ENCODE peak calls at places on chromosomes 11 and 22, in nine cellular contexts. P is aorta; L is psoas muscle; U is PC-3; D is heart left ventricle; B is CD4-positive, CD25-positive, alpha-beta regulatory T cell; Y is cardiac muscle cell; N is HepG2; M is pancreas. H is an unnamed sample.
A peak's percentile ranks its signal among the peaks of the same experiment; 100 is the strongest.

GRCh38 chr11:19237813-19238212 is 2.9 kb downstream of the E2F8 start:
- DNase-seq in B (no peak), M (no peak), Y (no peak), U (no peak), N (peak; percentile 66), D (no peak), L (no peak), P (no peak), H (peak; percentile 79)

GRCh38 chr22:49930596-49931412 is 12.4 kb downstream of the CRELD2 start:
- DNase-seq in D (peak; percentile 78), M (peak; percentile 68), P (peak; percentile 86), B (no peak), L (peak; percentile 60), Y (peak; percentile 87), N (peak; percentile 81), U (peak; percentile 85), H (peak; percentile 76)

GRCh38 chr22:24146190-24146616 is 35.1 kb upstream of the SUSD2 start:
- DNase-seq in U (peak; percentile 40), P (peak; percentile 66), L (peak; percentile 54), N (peak; percentile 80), D (peak; percentile 45), M (peak; percentile 71), Y (peak; percentile 67), B (no peak), H (no peak)

GRCh38 chr22:45290410-45290936 is 5.7 kb downstream of the UPK3A start:
- DNase-seq in U (peak; percentile 64), N (no peak), M (no peak), B (no peak), Y (peak; percentile 55), P (no peak), D (no peak), L (peak; percentile 33), H (peak; percentile 58)

GRCh38 chr11:8199676-8200075 is 30.9 kb upstream of the RIC3 start:
- DNase-seq in U (no peak), Y (no peak), P (no peak), D (no peak), M (no peak), N (no peak), L (no peak), B (no peak), H (no peak)

GRCh38 chr11:46429709-46430108 is 38.1 kb upstream of the CHRM4 start:
- DNase-seq in P (no peak), D (no peak), M (no peak), Y (no peak), N (no peak), B (no peak), U (no peak), L (no peak), H (no peak)

GRCh38 chr11:9947231-9947864 is 283.5 kb downstream of the SWAP70 start:
- DNase-seq in P (no peak), M (no peak), N (no peak), Y (no peak), B (no peak), D (no peak), U (no peak), L (no peak), H (no peak)

GRCh38 chr22:45098056-45098455 is 65.7 kb upstream of the NUP50 start:
- DNase-seq in L (no peak), M (no peak), U (no peak), D (no peak), Y (no peak), P (no peak), N (no peak), B (no peak), H (no peak)

GRCh38 chr11:19577391-19577831 is 135.2 kb upstream of the NAV2 start:
- DNase-seq in U (no peak), P (peak; percentile 59), L (no peak), B (no peak), Y (peak; percentile 67), M (no peak), D (peak; percentile 54), N (no peak), H (no peak)

GRCh38 chr22:50535113-50535512 is 5.3 kb upstream of the TYMP start:
- DNase-seq in P (peak; percentile 27), D (no peak), B (no peak), Y (no peak), N (no peak), L (no peak), M (no peak), U (no peak), H (no peak)

GRCh38 chr11:27716850-27717249 is 16.6 kb upstream of the BDNF start:
- DNase-seq in Y (no peak), L (no peak), U (peak; percentile 44), B (no peak), M (no peak), P (no peak), D (no peak), N (no peak), H (no peak)

GRCh38 chr22:44291265-44292006 is 21.3 kb downstream of the SHISAL1 start:
- DNase-seq in L (no peak), B (no peak), D (no peak), U (no peak), P (no peak), M (no peak), N (no peak), Y (no peak), H (no peak)

GRCh38 chr22:23089633-23090032 is 19.3 kb downstream of the GNAZ start:
- DNase-seq in Y (no peak), B (no peak), U (no peak), L (no peak), N (no peak), M (no peak), D (no peak), P (no peak), H (no peak)

GRCh38 chr22:49764151-49764581 is 63.5 kb downstream of the BRD1 start:
- DNase-seq in P (peak; percentile 40), M (peak; percentile 41), D (no peak), U (no peak), B (no peak), Y (no peak), L (peak; percentile 7), N (no peak), H (no peak)

GRCh38 chr22:20249797-20250354 is 18.2 kb downstream of the RTN4R start:
- DNase-seq in N (no peak), P (no peak), D (no peak), U (no peak), M (no peak), B (no peak), L (peak; percentile 53), Y (no peak), H (no peak)

GRCh38 chr11:70834984-70835560 is 417.3 kb downstream of the SHANK2 start:
- DNase-seq in L (no peak), D (no peak), U (no peak), N (no peak), M (no peak), P (no peak), B (no peak), Y (no peak), H (no peak)

GRCh38 chr22:26779108-26779507 is 121.7 kb downstream of the MIAT start:
- DNase-seq in Y (peak; percentile 57), N (no peak), M (no peak), L (no peak), P (no peak), U (no peak), B (no peak), D (no peak), H (no peak)

GRCh38 chr11:60974726-60975125 is 3.2 kb downstream of the CD6 start:
- DNase-seq in M (no peak), D (no peak), Y (no peak), N (no peak), P (peak; percentile 36), L (no peak), U (no peak), B (no peak), H (no peak)
- H3K4me1 ChIP-seq in M (no peaks in the 10 kb centered on the region), D (no peaks in the 10 kb centered on the region), Y (no peaks in the 10 kb centered on the region), N (no peaks in the 10 kb centered on the region), P (no peaks in the 10 kb centered on the region), L (no peaks in the 10 kb centered on the region), U (no peaks in the 10 kb centered on the region), B (peaks cover 89% of the 10 kb centered on the region), H (no peaks in the 10 kb centered on the region)

DNA sequence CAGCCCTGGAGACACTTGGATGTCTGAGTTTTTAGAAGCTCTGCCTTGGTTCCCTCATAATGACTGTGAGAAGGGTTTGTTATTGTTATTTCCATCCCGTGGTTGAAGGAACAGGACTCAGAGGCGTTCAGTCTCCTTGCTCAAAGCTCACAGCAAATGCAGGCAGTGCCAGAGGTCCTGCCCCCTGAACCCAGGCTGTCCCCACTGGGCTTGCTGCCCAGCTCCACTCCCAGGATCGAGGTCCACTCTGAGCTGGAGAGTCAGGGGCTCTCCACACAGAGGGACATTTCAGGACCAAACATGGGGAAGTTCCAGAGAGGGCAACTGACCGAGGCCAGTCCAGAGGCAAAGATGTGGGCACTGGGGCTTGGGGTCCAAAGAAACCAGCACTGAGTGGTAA is 14.8 kb downstream of the FGF4 start:
- DNase-seq in U (no peak), B (no peak), D (no peak), M (no peak), N (no peak), Y (no peak), P (no peak), L (no peak), H (no peak)
- H3K27me3 ChIP-seq in U (peaks cover 21% of the 10 kb centered on the region), B (no peaks in the 10 kb centered on the region), D (peaks cover 4% of the 10 kb centered on the region), M (no peaks in the 10 kb centered on the region), N (no peaks in the 10 kb centered on the region), Y (no peaks in the 10 kb centered on the region), P (no peaks in the 10 kb centered on the region), L (peaks cover 10% of the 10 kb centered on the region), H (no peaks in the 10 kb centered on the region)

GRCh38 chr22:32829451-32829851 is 27.9 kb downstream of the TIMP3 start:
- DNase-seq in D (no peak), M (no peak), N (no peak), P (no peak), Y (no peak), L (no peak), B (no peak), U (no peak), H (no peak)

GRCh38 chr22:32827061-32827602 is 25.6 kb downstream of the TIMP3 start:
- DNase-seq in U (no peak), N (no peak), L (no peak), M (no peak), P (no peak), B (no peak), Y (no peak), D (no peak), H (no peak)

GRCh38 chr22:32828561-32828960 is 27.1 kb downstream of the TIMP3 start:
- DNase-seq in B (no peak), M (no peak), D (no peak), P (no peak), U (no peak), L (no peak), N (no peak), Y (no peak), H (no peak)

GRCh38 chr22:32826537-32826936 is 25.0 kb downstream of the TIMP3 start:
- DNase-seq in L (no peak), B (no peak), Y (no peak), U (no peak), D (no peak), P (no peak), M (no peak), N (no peak), H (no peak)

GRCh38 chr22:32828150-32828549 is 26.6 kb downstream of the TIMP3 start:
- DNase-seq in U (no peak), P (no peak), N (no peak), Y (peak; percentile 70), D (no peak), L (no peak), M (no peak), B (no peak), H (no peak)
- H3K4me1 ChIP-seq in U (no peaks in the 10 kb centered on the region), P (no peaks in the 10 kb centered on the region), N (no peaks in the 10 kb centered on the region), Y (peaks cover 50% of the 10 kb centered on the region), D (peaks cover 96% of the 10 kb centered on the region), L (peaks cover 24% of the 10 kb centered on the region), M (no peaks in the 10 kb centered on the region), B (no peaks in the 10 kb centered on the region), H (no peaks in the 10 kb centered on the region)

GRCh38 chr11:35415488-35415887 is 3.9 kb downstream of the SLC1A2 start:
- DNase-seq in B (no peak), U (no peak), N (no peak), L (no peak), M (no peak), P (no peak), Y (no peak), D (no peak), H (no peak)
- H3K27me3 ChIP-seq in B (peaks cover 37% of the 10 kb centered on the region), U (peaks cover 63% of the 10 kb centered on the region), N (peaks cover 7% of the 10 kb centered on the region), L (peaks cover 10% of the 10 kb centered on the region), M (peaks cover 4% of the 10 kb centered on the region), P (no peaks in the 10 kb centered on the region), Y (peaks cover 80% of the 10 kb centered on the region), D (peaks cover 15% of the 10 kb centered on the region), H (peaks cover 68% of the 10 kb centered on the region)